ENCODE peak calls at places on chromosome 22, in seven cellular contexts. N is IMR-90, W is stomach, S is body of pancreas, Z is left ventricle myocardium inferior, Y is AG10803, E is colonic mucosa. P is an unnamed sample.

GRCh38 chr22:38513063-38513462 is 7.0 kb upstream of the DDX17 start:
- DNase-seq in W (no peak), S (no peak), N (no peak), E (no peak), Z (no peak), Y (no peak), P (no peak)

GRCh38 chr22:28674121-28674563 is 5.5 kb downstream of the TTC28 start:
- DNase-seq in Z (no peak), S (no peak), E (no peak), N (peak; percentile 43), W (no peak), Y (peak; percentile 68), P (peak; percentile 55)

GRCh38 chr22:40233886-40234285 is 56.2 kb downstream of the TNRC6B start:
- DNase-seq in Y (no peak), E (no peak), S (no peak), Z (no peak), W (no peak), N (no peak), P (no peak)

GRCh38 chr22:32649515-32650200 is 151.8 kb upstream of the TIMP3 start:
- DNase-seq in W (no peak), N (peak; percentile 81), E (no peak), Y (peak; percentile 79), S (no peak), Z (no peak), P (no peak)

GRCh38 chr22:40121463-40121862 is 56.3 kb upstream of the TNRC6B start:
- DNase-seq in N (no peak), W (peak; percentile 27), Y (no peak), Z (no peak), E (no peak), S (peak; percentile 30), P (no peak)

GRCh38 chr22:48553694-48554308 is 1273.9 kb downstream of the BRD1 start:
- DNase-seq in Z (no peak), E (no peak), W (no peak), Y (no peak), S (no peak), N (no peak), P (no peak)

GRCh38 chr22:40203568-40203967 is 25.8 kb downstream of the TNRC6B start:
- DNase-seq in N (peak; percentile 38), Z (no peak), S (no peak), E (no peak), W (no peak), Y (peak; percentile 39), P (peak; percentile 43)

GRCh38 chr22:29108137-29108536 is 35.3 kb downstream of the KREMEN1 start:
- DNase-seq in E (no peak), Z (no peak), N (peak; percentile 58), W (no peak), Y (peak; percentile 67), S (no peak), P (peak; percentile 54)

GRCh38 chr22:17734197-17734596 is 40.1 kb downstream of the BID start:
- DNase-seq in S (no peak), N (peak; percentile 87), E (no peak), Z (no peak), Y (peak; percentile 65), W (no peak), P (peak; percentile 69)

GRCh38 chr22:28779833-28780232 is 7.3 kb downstream of the CCDC117 start:
- DNase-seq in Y (no peak), N (no peak), Z (no peak), W (no peak), E (no peak), S (no peak), P (no peak)

GRCh38 chr22:38924197-38924952 is 33.0 kb upstream of the APOBEC3A start:
- DNase-seq in W (peak; percentile 94), S (peak; percentile 97), Z (peak; percentile 72), E (peak; percentile 90), Y (peak; percentile 92), N (peak; percentile 90), P (peak; percentile 94)

GRCh38 chr22:41380993-41381328 is 781 bp upstream of the TEF start:
- DNase-seq in E (peak; percentile 65), Y (peak; percentile 97), N (peak; percentile 94), W (peak; percentile 77), S (peak; percentile 86), Z (no peak), P (peak; percentile 87)

GRCh38 chr22:38489561-38490133 is 16.5 kb downstream of the DDX17 start:
- DNase-seq in S (no peak), Y (no peak), N (no peak), Z (no peak), E (no peak), W (no peak), P (no peak)

GRCh38 chr22:38872172-38872830 is at the start of gene CBX6:
- DNase-seq in N (peak; percentile 90), S (peak; percentile 96), W (peak; percentile 97), Z (peak; percentile 98), E (peak; percentile 92), Y (peak; percentile 91), P (peak; percentile 92)

GRCh38 chr22:19841641-19842385 is 12.9 kb downstream of the GNB1L start:
- DNase-seq in E (no peak), Z (no peak), Y (no peak), S (no peak), W (no peak), N (no peak), P (no peak)

GRCh38 chr22:28547132-28547842 is 132.4 kb downstream of the TTC28 start:
- DNase-seq in W (no peak), S (no peak), E (no peak), Z (no peak), Y (peak; percentile 92), N (peak; percentile 81), P (peak; percentile 78)

GRCh38 chr22:33427461-33427860 is 369.3 kb upstream of the SYN3 start:
- DNase-seq in Z (no peak), S (no peak), W (no peak), Y (peak; percentile 4), E (no peak), N (no peak), P (no peak)

GRCh38 chr22:20247010-20247505 is 21.1 kb downstream of the RTN4R start:
- DNase-seq in E (no peak), Y (no peak), N (peak; percentile 39), Z (no peak), W (no peak), S (no peak), P (peak; percentile 24)

GRCh38 chr22:20514658-20515406 is 7.4 kb downstream of the MED15 start:
- DNase-seq in Z (no peak), N (peak; percentile 96), S (no peak), E (no peak), Y (peak; percentile 92), W (no peak), P (peak; percentile 79)

GRCh38 chr22:19764050-19764593 is 3.5 kb downstream of the TBX1 start:
- DNase-seq in E (no peak), Z (no peak), S (no peak), Y (no peak), W (no peak), N (no peak), P (no peak)

DNA sequence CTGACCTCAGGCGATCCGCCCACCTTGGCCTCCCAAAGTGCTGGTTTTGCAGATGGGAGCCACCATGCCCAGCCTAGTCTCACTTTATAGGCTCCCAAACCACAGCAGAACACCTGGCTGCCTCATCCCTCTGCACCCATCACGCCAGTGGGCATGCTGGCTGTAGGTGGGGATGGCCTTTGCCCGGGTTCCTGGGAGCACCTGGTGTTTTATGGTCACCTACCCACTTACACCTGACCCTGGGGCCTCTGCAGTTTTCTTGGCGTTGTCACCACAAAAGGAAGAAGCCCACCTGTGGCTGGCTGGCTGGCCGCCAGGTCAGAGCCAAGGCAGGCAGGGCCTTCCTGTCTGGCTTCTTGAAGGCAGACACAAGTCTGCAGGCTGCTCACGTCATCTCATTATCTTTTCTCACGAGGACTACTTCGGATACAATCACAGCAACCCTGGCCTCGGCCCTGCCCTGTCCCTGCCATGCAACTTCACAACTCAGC is 8.2 kb downstream of the RRP7A start:
- DNase-seq in W (no peak), N (no peak), S (no peak), Z (no peak), E (peak; percentile 56), Y (no peak), P (no peak)
- H3K4me3 ChIP-seq in W (no peak overlapping the region), N (no peak overlapping the region), S (no peak overlapping the region), Z (no peak overlapping the region), E (no peak overlapping the region), Y (no peak overlapping the region), P (no peak overlapping the region)

GRCh38 chr22:49948116-49948515 is 12.5 kb upstream of the PIM3 start:
- DNase-seq in Z (no peak), N (no peak), W (peak; percentile 72), E (peak; percentile 80), Y (no peak), S (peak; percentile 77), P (no peak)
- H3K4me3 ChIP-seq in Z (no peak overlapping the region), N (no peak overlapping the region), W (peak overlapping the region; percentile 39), E (peak overlapping the region; percentile 43), Y (no peak overlapping the region), S (no peak overlapping the region), P (no peak overlapping the region)

GRCh38 chr22:47014946-47015345 is 252.5 kb downstream of the TBC1D22A start:
- DNase-seq in Z (no peak), Y (no peak), S (no peak), W (peak; percentile 19), N (no peak), E (no peak), P (no peak)

GRCh38 chr22:47012589-47013365 is 250.3 kb downstream of the TBC1D22A start:
- DNase-seq in W (no peak), Y (peak; percentile 53), E (no peak), Z (no peak), N (peak; percentile 77), S (no peak), P (peak; percentile 25)

GRCh38 chr22:47015589-47016178 is 253.2 kb downstream of the TBC1D22A start:
- DNase-seq in Y (no peak), S (no peak), Z (no peak), E (no peak), N (no peak), W (peak; percentile 23), P (no peak)

GRCh38 chr22:47013861-47014635 is 251.6 kb downstream of the TBC1D22A start:
- DNase-seq in S (no peak), E (no peak), Y (no peak), W (peak; percentile 22), N (no peak), Z (no peak), P (no peak)

DNA sequence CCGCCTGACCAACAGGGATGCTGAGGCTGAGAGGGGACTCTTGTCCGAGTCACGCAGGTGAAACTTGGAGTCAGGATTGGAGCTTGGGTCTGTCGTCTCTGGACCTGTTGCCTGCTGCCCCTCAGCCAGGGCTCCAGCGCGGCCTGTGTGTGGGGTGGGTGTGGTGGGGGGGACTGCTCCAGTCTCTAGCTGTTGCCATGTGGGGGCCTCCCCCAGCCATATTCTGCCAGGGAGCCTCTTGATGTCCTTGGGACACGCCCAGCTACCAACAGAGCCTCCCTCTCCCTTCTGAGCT is 252.1 kb downstream of the TBC1D22A start:
- DNase-seq in S (no peak), Y (no peak), N (no peak), W (peak; percentile 11), Z (no peak), E (no peak), P (no peak)
- H3K4me3 ChIP-seq in S (no peak overlapping the region), Y (no peak overlapping the region), N (no peak overlapping the region), W (no peak overlapping the region), Z (no peak overlapping the region), E (no peak overlapping the region), P (no peak overlapping the region)

GRCh38 chr22:30220338-30221009 is 26.1 kb downstream of the LIF start:
- DNase-seq in W (no peak), Z (no peak), N (no peak), S (no peak), Y (no peak), E (no peak), P (no peak)
- H3K4me3 ChIP-seq in W (no peak overlapping the region), Z (no peak overlapping the region), N (no peak overlapping the region), S (no peak overlapping the region), Y (no peak overlapping the region), E (no peak overlapping the region), P (no peak overlapping the region)